ENCODE peak calls at places on chromosomes 2 and 18, in eight cellular contexts. F is HCT116, U is K562, Z is GM23338, L is spleen, M is stomach, J is breast epithelium, O is suprapubic skin. R is an unnamed sample.

GRCh38 chr2:61471905-61472805 is 1.3 kb upstream of the USP34 start:
- DNase-seq in F (no peak), U (peak), Z (peak), L (no peak), M (no peak), J (peak), O (no peak), R (peak)

GRCh38 chr2:145488571-145488970 is 968.7 kb upstream of the ZEB2 start:
- DNase-seq in F (no peak), U (no peak), Z (peak), L (no peak), M (no peak), J (no peak), O (no peak), R (no peak)

GRCh38 chr2:191710411-191710900 is 32.5 kb downstream of the NABP1 start:
- DNase-seq in F (no peak), U (no peak), Z (no peak), L (no peak), M (no peak), J (no peak), O (no peak), R (no peak)

GRCh38 chr2:206823178-206823577 is 57.8 kb downstream of the FASTKD2 start:
- DNase-seq in F (no peak), U (no peak), Z (no peak), L (no peak), M (no peak), J (no peak), O (no peak), R (peak)

GRCh38 chr2:11009866-11010265 is 98.1 kb downstream of the KCNF1 start:
- DNase-seq in F (no peak), U (no peak), Z (no peak), L (no peak), M (no peak), J (no peak), O (no peak), R (no peak)

GRCh38 chr2:240226672-240227537 is 86.4 kb upstream of the OTOS start:
- DNase-seq in F (no peak), U (no peak), Z (no peak), L (peak), M (peak), J (peak), O (peak), R (no peak)

GRCh38 chr2:121408641-121409040 is 122.0 kb upstream of the RNU4ATAC start:
- DNase-seq in F (no peak), U (no peak), Z (no peak), L (no peak), M (no peak), J (no peak), O (no peak), R (no peak)

GRCh38 chr18:76553715-76554603 is 58.9 kb upstream of the ZNF516 start:
- DNase-seq in F (no peak), U (no peak), Z (no peak), L (no peak), M (no peak), J (no peak), O (no peak), R (no peak)

GRCh38 chr2:101277111-101277510 is 24.4 kb downstream of the CNOT11 start:
- DNase-seq in F (no peak), U (no peak), Z (no peak), L (no peak), M (peak), J (no peak), O (no peak), R (peak)

GRCh38 chr2:159211447-159212396 is 74.8 kb downstream of the WDSUB1 start:
- DNase-seq in F (no peak), U (no peak), Z (peak), L (peak), M (no peak), J (no peak), O (no peak), R (no peak)

GRCh38 chr2:221025397-221025796 is 546.7 kb downstream of the EPHA4 start:
- DNase-seq in F (no peak), U (no peak), Z (no peak), L (no peak), M (no peak), J (no peak), O (no peak), R (no peak)

GRCh38 chr2:25294573-25295462 is 46.9 kb downstream of the DNMT3A start:
- DNase-seq in F (peak), U (no peak), Z (no peak), L (peak), M (peak), J (peak), O (peak), R (peak)

GRCh38 chr2:232315049-232315922 is 63.3 kb upstream of the ALPP start:
- DNase-seq in F (no peak), U (no peak), Z (peak), L (peak), M (peak), J (peak), O (peak), R (peak)

GRCh38 chr18:36441426-36441870 is 143.9 kb downstream of the FHOD3 start:
- DNase-seq in F (no peak), U (no peak), Z (no peak), L (no peak), M (no peak), J (no peak), O (no peak), R (no peak)

GRCh38 chr2:77566582-77566981 is 44.4 kb upstream of the LRRTM4 start:
- DNase-seq in F (no peak), U (no peak), Z (no peak), L (no peak), M (no peak), J (no peak), O (no peak), R (no peak)

GRCh38 chr2:27891063-27891819 is 712 bp downstream of the BABAM2 start:
- DNase-seq in F (peak), U (peak), Z (peak), L (peak), M (peak), J (peak), O (peak), R (peak)

GRCh38 chr2:79660552-79660951 is 147.7 kb downstream of the CTNNA2 start:
- DNase-seq in F (no peak), U (no peak), Z (no peak), L (no peak), M (no peak), J (no peak), O (no peak), R (no peak)

GRCh38 chr18:56252456-56252855 is 385.9 kb downstream of the TXNL1 start:
- DNase-seq in F (no peak), U (no peak), Z (no peak), L (no peak), M (no peak), J (no peak), O (no peak), R (no peak)

GRCh38 chr2:184906160-184906559 is 307.8 kb downstream of the ZNF804A start:
- DNase-seq in F (no peak), U (no peak), Z (no peak), L (peak), M (no peak), J (no peak), O (no peak), R (no peak)

GRCh38 chr2:20588918-20589871 is 61.7 kb downstream of the HS1BP3 start:
- DNase-seq in F (no peak), U (no peak), Z (no peak), L (peak), M (peak), J (no peak), O (peak), R (no peak)

GRCh38 chr2:127088706-127089105 is 18.2 kb downstream of the BIN1 start:
- DNase-seq in F (no peak), U (no peak), Z (no peak), L (no peak), M (no peak), J (no peak), O (no peak), R (no peak)

GRCh38 chr2:64989982-64990614 is 899 bp downstream of the SLC1A4 start:
- DNase-seq in F (no peak), U (peak), Z (peak), L (no peak), M (peak), J (no peak), O (peak), R (no peak)

GRCh38 chr18:66013976-66014375 is 263.2 kb downstream of the CDH7 start:
- DNase-seq in F (no peak), U (no peak), Z (no peak), L (no peak), M (no peak), J (no peak), O (no peak), R (no peak)

GRCh38 chr2:39532933-39533332 is 95.8 kb upstream of the MAP4K3 start:
- DNase-seq in F (no peak), U (no peak), Z (no peak), L (no peak), M (no peak), J (no peak), O (no peak), R (no peak)

GRCh38 chr2:219126555-219126954 is 34.1 kb downstream of the NHEJ1 start:
- DNase-seq in F (no peak), U (no peak), Z (no peak), L (no peak), M (peak), J (no peak), O (no peak), R (peak)

GRCh38 chr2:142008135-142008744 is 122.6 kb downstream of the LRP1B start:
- DNase-seq in F (no peak), U (no peak), Z (no peak), L (no peak), M (no peak), J (no peak), O (no peak), R (no peak)

GRCh38 chr2:99659874-99660273 is 170.1 kb upstream of the REV1 start:
- DNase-seq in F (no peak), U (no peak), Z (no peak), L (no peak), M (no peak), J (no peak), O (no peak), R (no peak)

GRCh38 chr2:54402350-54402749 is 53.8 kb upstream of the SPTBN1 start:
- DNase-seq in F (no peak), U (no peak), Z (no peak), L (no peak), M (no peak), J (no peak), O (no peak), R (no peak)

GRCh38 chr2:62265116-62265515 is 69.2 kb downstream of the B3GNT2 start:
- DNase-seq in F (no peak), U (no peak), Z (no peak), L (no peak), M (no peak), J (no peak), O (no peak), R (no peak)

GRCh38 chr2:170715062-170715931 is at the start of gene SP5:
- DNase-seq in F (peak), U (peak), Z (peak), L (no peak), M (peak), J (no peak), O (peak), R (peak)
- H3K4me3 ChIP-seq in F (peak), U (peak), Z (peak), L (peak), M (peak), J (peak), O (peak), R (peak)

GRCh38 chr2:237136824-237137223 is 51.1 kb downstream of the COPS8 start:
- DNase-seq in F (no peak), U (no peak), Z (no peak), L (no peak), M (no peak), J (no peak), O (no peak), R (no peak)

GRCh38 chr2:237137626-237138323 is 52.1 kb downstream of the COPS8 start:
- DNase-seq in F (no peak), U (no peak), Z (no peak), L (no peak), M (no peak), J (no peak), O (no peak), R (no peak)

GRCh38 chr2:237134321-237134720 is 48.6 kb downstream of the COPS8 start:
- DNase-seq in F (no peak), U (no peak), Z (no peak), L (no peak), M (no peak), J (no peak), O (no peak), R (no peak)

GRCh38 chr2:237132799-237133198 is 47.1 kb downstream of the COPS8 start:
- DNase-seq in F (peak), U (peak), Z (peak), L (no peak), M (no peak), J (no peak), O (no peak), R (no peak)

GRCh38 chr2:237134831-237135230 is 49.1 kb downstream of the COPS8 start:
- DNase-seq in F (no peak), U (no peak), Z (no peak), L (no peak), M (no peak), J (no peak), O (no peak), R (no peak)
- TF ChIP-seq POLR2AphosphoS5 in F (no peak), U (no peak), Z (no peak), L (no peak), M (peak), J (no peak), O (no peak), R (no peak)

GRCh38 chr2:216214768-216215167 is 105.6 kb downstream of the XRCC5 start:
- DNase-seq in F (no peak), U (no peak), Z (no peak), L (no peak), M (no peak), J (no peak), O (no peak), R (no peak)

GRCh38 chr2:216215991-216216390 is 106.8 kb downstream of the XRCC5 start:
- DNase-seq in F (no peak), U (peak), Z (peak), L (no peak), M (no peak), J (no peak), O (no peak), R (no peak)

GRCh38 chr2:216217904-216218260 is 108.7 kb downstream of the XRCC5 start:
- DNase-seq in F (no peak), U (no peak), Z (no peak), L (no peak), M (no peak), J (no peak), O (no peak), R (no peak)

GRCh38 chr2:216219866-216220265 is 110.7 kb downstream of the XRCC5 start:
- DNase-seq in F (no peak), U (no peak), Z (no peak), L (no peak), M (no peak), J (no peak), O (no peak), R (no peak)

DNA sequence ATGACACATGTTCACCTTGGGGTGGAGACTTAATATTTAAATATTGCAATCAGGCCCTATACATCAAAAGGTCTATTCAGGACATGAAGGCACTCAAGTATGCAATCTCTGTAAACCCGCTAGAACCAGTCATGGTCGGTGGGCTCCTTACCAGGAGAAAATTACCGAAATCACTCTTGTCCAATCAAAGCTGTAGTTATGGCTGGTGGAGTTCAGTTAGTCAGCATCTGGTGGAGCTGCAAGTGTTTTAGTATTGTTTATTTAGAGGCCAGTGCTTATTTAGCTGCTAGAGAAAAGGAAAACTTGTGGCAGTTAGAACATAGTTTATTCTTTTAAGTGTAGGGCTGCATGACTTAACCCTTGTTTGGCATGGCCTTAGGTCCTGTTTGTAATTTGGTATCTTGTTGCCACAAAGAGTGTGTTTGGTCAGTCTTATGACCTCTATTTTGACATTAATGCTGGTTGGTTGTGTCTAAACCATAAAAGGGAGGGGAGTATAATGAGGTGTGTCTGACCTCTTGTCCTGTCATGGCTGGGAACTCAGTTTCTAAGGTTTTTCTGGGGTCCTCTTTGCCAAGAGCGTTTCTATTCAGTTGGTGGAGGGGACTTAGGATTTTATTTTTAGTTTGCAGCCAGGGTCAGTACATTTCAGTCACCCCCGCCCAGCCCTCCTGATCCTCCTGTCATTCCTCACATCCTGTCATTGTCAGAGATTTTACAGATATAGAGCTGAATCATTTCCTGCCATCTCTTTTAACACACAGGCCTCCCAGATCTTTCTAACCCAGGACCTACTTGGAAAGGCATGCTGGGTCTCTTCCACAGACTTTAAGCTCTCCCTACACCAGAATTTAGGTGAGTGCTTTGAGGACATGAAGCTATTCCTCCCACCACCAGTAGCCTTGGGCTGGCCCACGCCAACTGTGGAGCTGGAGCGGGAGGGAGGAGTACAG is 108.1 kb downstream of the XRCC5 start:
- DNase-seq in F (no peak), U (peak), Z (no peak), L (peak), M (no peak), J (no peak), O (no peak), R (no peak)
- H3K4me3 ChIP-seq in F (no peak), U (no peak), Z (no peak), L (no peak), M (no peak), J (no peak), O (no peak), R (no peak)

DNA sequence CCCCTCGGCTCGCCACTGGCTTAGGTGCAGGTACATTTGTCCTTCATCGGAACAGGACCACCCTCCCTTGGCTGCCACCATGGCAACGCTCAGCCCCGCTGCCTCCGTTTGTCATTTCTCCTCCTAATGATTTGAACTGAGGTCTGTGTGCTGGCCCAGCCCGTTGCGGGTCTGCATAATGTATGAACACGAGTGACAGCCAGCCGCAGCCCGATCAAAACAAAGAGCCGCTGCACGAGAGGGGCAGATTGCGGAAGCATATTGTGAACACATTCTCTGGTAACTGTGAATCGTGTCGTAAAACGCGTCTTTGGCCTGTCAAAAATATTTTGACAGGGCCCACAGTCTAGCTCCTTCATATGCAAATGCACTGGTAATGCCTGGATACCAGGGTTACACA is 136.9 kb downstream of the AGAP1 start:
- DNase-seq in F (no peak), U (no peak), Z (no peak), L (no peak), M (no peak), J (no peak), O (no peak), R (no peak)
- TF ChIP-seq POLR2AphosphoS5 in F (no peak), U (no peak), Z (no peak), L (no peak), M (no peak), J (no peak), O (no peak), R (no peak)

GRCh38 chr2:202669841-202670240 is 35.1 kb downstream of the FAM117B start:
- DNase-seq in F (no peak), U (no peak), Z (no peak), L (no peak), M (no peak), J (no peak), O (no peak), R (no peak)
- H3K4me3 ChIP-seq in F (no peak), U (no peak), Z (no peak), L (no peak), M (no peak), J (no peak), O (no peak), R (no peak)